ENCODE peak calls at places on chromosomes 3 and 15, in seven cellular contexts. Y is dorsolateral prefrontal cortex, V is GM12864, W is MM.1S, E is BJ, U is left lung, L is foreskin fibroblast. I is an unnamed sample.

GRCh38 chr15:54410481-54410880 is 432.2 kb downstream of the UNC13C start:
- DNase-seq in U (no peak), Y (no peak), E (no peak), W (no peak), L (no peak), V (no peak), I (no peak)

GRCh38 chr3:94875149-94875548 is 812.3 kb downstream of the NSUN3 start:
- DNase-seq in Y (no peak), L (no peak), V (no peak), E (no peak), U (no peak), W (no peak), I (no peak)

GRCh38 chr3:54034971-54035370 is 87.4 kb upstream of the CACNA2D3 start:
- DNase-seq in E (no peak), U (no peak), L (no peak), Y (peak), V (no peak), W (no peak), I (no peak)

GRCh38 chr3:182438398-182438797 is 354.9 kb upstream of the ATP11B start:
- DNase-seq in E (no peak), U (no peak), V (no peak), L (no peak), Y (no peak), W (no peak), I (no peak)

GRCh38 chr3:48423241-48423882 is 6.5 kb downstream of the PLXNB1 start:
- DNase-seq in W (no peak), V (no peak), U (no peak), Y (no peak), E (no peak), L (no peak), I (no peak)

GRCh38 chr3:57131210-57131588 is 34.0 kb downstream of the IL17RD start:
- DNase-seq in E (no peak), Y (no peak), L (no peak), V (no peak), U (no peak), W (no peak), I (no peak)

GRCh38 chr15:101104186-101104585 is 147.7 kb downstream of the CHSY1 start:
- DNase-seq in Y (no peak), W (no peak), V (no peak), E (no peak), L (no peak), U (no peak), I (no peak)

GRCh38 chr15:60890361-60890991 is 338.6 kb downstream of the RORA start:
- DNase-seq in V (no peak), E (no peak), U (no peak), L (no peak), W (no peak), Y (no peak), I (no peak)

GRCh38 chr3:192514754-192515660 is 212.3 kb downstream of the FGF12 start:
- DNase-seq in W (peak), U (peak), V (no peak), E (no peak), Y (peak), L (no peak), I (no peak)

GRCh38 chr3:153443961-153444360 is 281.9 kb downstream of the RAP2B start:
- DNase-seq in U (no peak), W (peak), V (no peak), L (peak), Y (no peak), E (no peak), I (peak)

GRCh38 chr3:160704006-160704405 is 27.0 kb downstream of the ARL14 start:
- DNase-seq in L (peak), V (no peak), U (no peak), W (no peak), Y (no peak), E (no peak), I (peak)

GRCh38 chr3:12400795-12401194 is 83.5 kb upstream of the TSEN2 start:
- DNase-seq in L (peak), V (peak), Y (no peak), W (no peak), U (no peak), E (peak), I (peak)

GRCh38 chr3:29936054-29936453 is 655.2 kb downstream of the RBMS3 start:
- DNase-seq in U (no peak), V (peak), W (peak), L (no peak), E (no peak), Y (no peak), I (no peak)

GRCh38 chr15:63492541-63493077 is 11.8 kb upstream of the USP3 start:
- DNase-seq in V (no peak), U (no peak), E (no peak), Y (no peak), W (no peak), L (peak), I (peak)

GRCh38 chr15:29676961-29677402 is 145.3 kb downstream of the TJP1 start:
- DNase-seq in E (no peak), Y (no peak), W (no peak), L (peak), V (no peak), U (no peak), I (peak)

GRCh38 chr3:194265505-194265892 is 85.6 kb downstream of the CPN2 start:
- DNase-seq in V (no peak), Y (peak), L (peak), U (peak), E (peak), W (peak), I (peak)

GRCh38 chr15:90149609-90150340 is 47.5 kb upstream of the IDH2 start:
- DNase-seq in L (no peak), V (no peak), E (no peak), U (no peak), Y (no peak), W (no peak), I (no peak)

GRCh38 chr3:6605245-6605644 is 255.7 kb upstream of the GRM7 start:
- DNase-seq in V (no peak), L (no peak), W (peak), U (no peak), E (no peak), Y (no peak), I (no peak)

GRCh38 chr3:131396170-131396569 is 14.6 kb downstream of the NUDT16 start:
- DNase-seq in Y (no peak), V (no peak), L (peak), E (no peak), U (no peak), W (no peak), I (peak)

GRCh38 chr3:66355394-66355793 is 134.6 kb downstream of the SLC25A26 start:
- DNase-seq in W (peak), L (no peak), U (no peak), E (no peak), Y (no peak), V (no peak), I (no peak)

GRCh38 chr15:98799461-98799971 is 151.2 kb downstream of the IGF1R start:
- DNase-seq in V (no peak), W (no peak), E (no peak), Y (no peak), U (peak), L (peak), I (no peak)

GRCh38 chr3:124149774-124150173 is 157.8 kb upstream of the ROPN1 start:
- DNase-seq in V (no peak), W (no peak), L (no peak), Y (no peak), E (no peak), U (no peak), I (no peak)

GRCh38 chr15:61041886-61042285 is 187.2 kb downstream of the RORA start:
- DNase-seq in Y (no peak), L (no peak), W (no peak), E (no peak), V (no peak), U (no peak), I (no peak)

GRCh38 chr15:64019764-64020163 is 26.5 kb downstream of the DAPK2 start:
- DNase-seq in Y (no peak), V (no peak), E (no peak), U (no peak), L (no peak), W (no peak), I (no peak)

GRCh38 chr3:99579246-99579645 is 59.1 kb upstream of the COL8A1 start:
- DNase-seq in W (no peak), L (peak), V (no peak), Y (no peak), U (no peak), E (peak), I (peak)

GRCh38 chr3:52194541-52195296 is 3.2 kb upstream of the ALAS1 start:
- DNase-seq in W (no peak), E (no peak), U (peak), V (no peak), Y (no peak), L (no peak), I (no peak)

GRCh38 chr3:189272500-189273119 is 100.8 kb downstream of the TPRG1 start:
- DNase-seq in V (no peak), L (no peak), U (no peak), W (no peak), Y (no peak), E (no peak), I (peak)

GRCh38 chr3:23751485-23751811 is 54.3 kb upstream of the UBE2E1 start:
- DNase-seq in W (no peak), V (no peak), U (no peak), L (no peak), Y (no peak), E (no peak), I (peak)

GRCh38 chr15:96171271-96171739 is 159.2 kb upstream of the NR2F2 start:
- DNase-seq in Y (no peak), W (no peak), L (no peak), U (no peak), V (no peak), E (no peak), I (no peak)

GRCh38 chr15:74616020-74616939 is 644 bp downstream of the CLK3 start:
- DNase-seq in U (peak), E (no peak), L (peak), Y (peak), V (no peak), W (peak), I (peak)

GRCh38 chr15:35698331-35698730 is 152.4 kb upstream of the DPH6 start:
- DNase-seq in L (no peak), E (no peak), V (no peak), U (no peak), Y (no peak), W (no peak), I (no peak)

GRCh38 chr15:35698978-35699377 is 153.0 kb upstream of the DPH6 start:
- DNase-seq in L (no peak), W (no peak), Y (no peak), U (no peak), E (no peak), V (no peak), I (no peak)

GRCh38 chr15:35695002-35695401 is 149.0 kb upstream of the DPH6 start:
- DNase-seq in L (no peak), U (no peak), Y (no peak), E (no peak), W (no peak), V (no peak), I (no peak)

GRCh38 chr15:35696767-35697231 is 150.8 kb upstream of the DPH6 start:
- DNase-seq in E (no peak), V (no peak), W (no peak), U (no peak), Y (no peak), L (peak), I (peak)

DNA sequence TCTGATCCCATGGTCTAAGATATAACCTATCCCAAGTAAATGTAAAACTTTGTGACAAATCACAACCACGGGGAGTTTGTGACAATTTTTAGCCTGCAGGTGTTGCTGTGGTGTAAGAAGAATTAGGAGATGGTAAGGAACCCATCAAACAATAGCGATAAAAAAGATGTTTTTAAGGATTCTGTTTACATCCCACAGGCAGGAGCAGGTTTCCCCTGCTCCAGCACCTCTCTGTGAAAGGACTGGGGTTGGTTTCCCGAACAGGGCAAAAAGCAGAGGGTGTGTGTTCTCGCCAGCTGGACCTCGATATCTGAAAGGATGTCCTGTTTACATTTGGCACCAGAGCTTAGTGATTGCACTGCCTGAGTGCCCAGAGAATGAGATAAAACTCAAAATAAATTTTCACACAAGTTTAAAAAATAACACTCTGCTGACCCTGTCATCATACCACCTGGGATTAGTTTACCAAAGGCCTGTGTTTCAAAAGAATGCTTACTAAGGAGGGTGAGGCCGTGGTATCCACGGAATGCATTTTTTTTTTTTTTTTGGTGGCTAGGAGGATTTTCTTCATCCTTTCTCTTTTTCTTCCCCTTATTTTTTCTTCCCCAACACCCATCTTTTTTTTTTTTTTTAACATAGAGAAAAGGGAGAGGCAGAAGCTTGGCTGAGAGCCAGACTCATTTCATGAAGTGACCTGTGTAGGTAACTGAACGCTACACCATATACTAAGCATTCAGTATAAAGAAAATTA is 151.8 kb upstream of the DPH6 start:
- DNase-seq in Y (no peak), V (no peak), E (no peak), L (peak), W (no peak), U (no peak), I (peak)
- TF ChIP-seq CTCF in Y (no peak), V (no peak), E (no peak), L (no peak), W (peak), U (no peak), I (no peak)

GRCh38 chr15:67832965-67833503 is 6.8 kb downstream of the RNU6-1 start:
- DNase-seq in L (no peak), Y (no peak), U (no peak), V (no peak), E (no peak), W (no peak), I (no peak)
- H3K4me3 ChIP-seq in L (no peak), Y (peak), U (peak), V (no peak), E (no peak), W (no peak), I (no peak)

DNA sequence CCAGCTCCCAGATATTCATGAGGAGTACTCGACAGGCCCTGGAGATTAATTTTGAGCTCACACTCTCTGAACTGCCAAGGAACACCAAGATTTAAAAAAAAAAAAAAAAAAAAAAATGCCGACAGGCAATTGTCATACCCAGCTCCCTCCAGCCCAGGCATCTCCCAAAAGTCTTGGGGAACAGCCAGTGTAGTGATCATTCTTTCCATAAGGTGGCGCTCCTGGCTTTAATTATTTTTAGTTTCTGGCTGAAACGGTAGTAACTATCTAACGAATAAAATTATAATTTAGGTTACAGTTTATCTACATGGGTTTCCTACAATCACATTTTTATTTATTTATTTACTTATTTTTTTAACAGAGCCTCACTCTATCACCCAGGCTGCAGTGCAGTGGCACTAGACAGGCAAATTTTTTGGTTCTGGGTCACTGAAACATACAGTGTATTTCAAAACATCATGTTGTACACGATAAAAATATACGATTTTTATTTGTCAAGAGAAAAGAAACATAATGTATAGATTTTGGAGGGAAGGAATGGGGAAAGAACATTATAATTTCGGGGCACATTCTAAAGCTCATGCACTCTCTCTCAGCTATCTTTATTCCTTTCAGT is 157.3 kb downstream of the ADAMTS9 start:
- DNase-seq in V (no peak), Y (peak), U (no peak), L (peak), E (peak), W (peak), I (peak)
- TF ChIP-seq CTCF in V (peak), Y (peak), U (peak), L (peak), E (peak), W (peak), I (peak)

DNA sequence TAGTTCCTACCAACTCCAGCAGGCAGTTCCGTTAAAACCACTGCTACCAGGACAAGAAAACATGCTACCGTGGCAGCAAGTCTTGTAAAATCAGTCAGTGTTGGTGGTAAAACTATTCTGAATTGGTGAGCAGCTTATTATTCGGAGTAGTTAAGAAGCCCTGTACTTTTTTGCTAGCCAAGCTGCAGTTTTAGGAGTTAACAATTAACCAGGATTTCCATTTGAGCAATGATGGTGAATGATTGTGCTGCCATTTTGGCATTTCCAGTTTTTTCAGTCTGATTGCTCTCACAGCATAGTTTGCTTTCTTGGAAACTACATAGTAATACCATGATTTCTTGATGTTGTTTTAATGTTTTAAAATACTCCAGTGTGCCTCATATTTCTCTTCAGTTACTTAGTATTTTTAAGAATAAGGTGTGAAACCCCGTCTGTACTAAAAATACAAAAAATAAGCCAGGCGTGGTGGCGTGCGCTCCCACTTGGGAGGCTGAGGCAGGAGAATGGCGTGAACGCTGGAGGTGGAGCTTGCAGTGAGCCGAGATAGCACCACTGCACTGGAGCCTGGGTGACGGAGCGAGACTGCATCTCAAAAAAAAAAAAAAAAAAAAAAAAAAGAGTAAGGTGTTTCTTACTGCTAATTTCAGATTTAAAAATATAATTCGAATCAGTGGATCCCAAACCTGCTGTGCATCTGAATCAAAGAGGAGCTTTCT is 43.8 kb upstream of the SCAANT1 start:
- DNase-seq in U (no peak), E (no peak), W (no peak), V (no peak), Y (no peak), L (no peak), I (no peak)
- H3K4me3 ChIP-seq in U (no peak), E (no peak), W (no peak), V (no peak), Y (no peak), L (no peak), I (no peak)

DNA sequence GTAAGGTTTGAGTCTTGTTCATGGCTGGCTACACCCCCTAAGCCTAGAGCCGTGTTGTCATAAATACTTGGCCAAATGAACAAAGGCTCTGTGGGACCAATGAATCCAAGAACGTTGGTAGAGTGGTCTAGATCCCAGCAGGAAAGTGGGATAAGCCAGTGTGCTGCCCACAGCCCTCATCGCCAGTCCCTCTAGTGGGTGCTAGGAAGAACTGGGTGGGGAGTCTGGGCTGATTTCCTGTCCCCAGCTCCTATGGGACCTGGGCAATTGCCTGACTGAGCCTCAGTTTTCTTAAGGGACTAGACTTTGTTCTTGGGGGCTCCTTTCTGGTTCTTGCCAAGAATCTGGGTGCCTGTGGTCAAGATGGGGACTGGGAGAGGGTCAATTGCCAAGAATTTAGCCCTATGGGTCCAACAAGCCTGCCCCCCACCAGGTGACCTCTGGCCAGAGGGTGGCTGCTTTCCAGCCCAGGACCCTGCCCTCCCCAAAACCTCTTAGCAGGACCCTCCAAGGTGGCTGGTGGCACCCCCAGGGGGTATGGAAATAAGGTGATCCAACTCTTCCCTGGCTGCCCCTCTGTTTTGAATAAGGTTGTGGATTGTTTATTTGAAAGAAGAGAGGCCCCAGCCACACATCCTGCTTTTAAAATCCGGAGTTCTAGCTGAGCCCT is 42.7 kb downstream of the SMAD6 start:
- DNase-seq in U (no peak), E (no peak), V (no peak), L (no peak), Y (no peak), W (no peak), I (no peak)
- TF ChIP-seq CTCF in U (no peak), E (peak), V (peak), L (peak), Y (no peak), W (no peak), I (no peak)

DNA sequence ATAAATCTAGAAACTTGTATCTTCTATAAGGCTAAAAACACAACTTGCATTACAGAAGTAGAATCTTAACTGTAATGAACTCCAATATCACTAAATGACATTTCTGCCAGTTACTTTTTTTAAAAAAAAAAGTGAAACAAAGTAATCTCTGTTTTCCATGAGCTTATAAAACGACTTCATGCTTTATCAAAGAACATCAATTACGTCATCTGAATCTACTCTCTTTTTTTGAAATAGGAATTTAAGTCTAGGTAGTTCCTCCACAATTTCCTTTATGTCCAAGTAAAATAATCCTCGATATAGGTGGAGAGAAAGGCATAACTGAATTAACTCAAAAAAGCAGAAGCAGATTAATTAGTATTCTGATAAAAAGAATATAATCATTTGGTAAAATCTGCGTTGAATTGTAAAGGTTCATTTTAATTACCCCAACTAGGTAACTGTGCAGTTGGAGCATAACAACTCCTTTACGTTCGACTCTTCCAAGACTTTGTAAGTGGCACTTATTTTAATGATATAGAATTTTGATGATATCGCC is 1.4 kb downstream of the UACA start:
- DNase-seq in Y (no peak), U (no peak), L (no peak), E (no peak), W (no peak), V (no peak), I (peak)
- H3K4me3 ChIP-seq in Y (peak), U (peak), L (peak), E (peak), W (peak), V (no peak), I (peak)

GRCh38 chr3:11258958-11259357 is 13.2 kb upstream of the ATG7 start:
- DNase-seq in L (no peak), U (no peak), W (no peak), V (no peak), Y (no peak), E (no peak), I (no peak)

GRCh38 chr3:11254876-11255275 is 17.3 kb upstream of the ATG7 start:
- DNase-seq in E (no peak), U (no peak), V (no peak), W (no peak), L (no peak), Y (no peak), I (no peak)

GRCh38 chr3:11260460-11260859 is 11.7 kb upstream of the ATG7 start:
- DNase-seq in U (no peak), Y (no peak), L (peak), E (no peak), V (no peak), W (no peak), I (no peak)
- TF ChIP-seq CTCF in U (no peak), Y (no peak), L (no peak), E (no peak), V (no peak), W (no peak), I (no peak)